ENCODE peak calls at places on chromosome 6, in five cellular contexts. D is neuronal stem cell, Z is mesenchymal stem cell, H is IMR-90, Y is H1. Q is an unnamed sample.

GRCh38 chr6:2235782-2236495 is 9.5 kb downstream of the GMDS start:
- DNase-seq in Y (no peak), Z (no peak), H (no peak), D (no peak), Q (no peak)

GRCh38 chr6:107704377-107705013 is 119.6 kb downstream of the SCML4 start:
- DNase-seq in Y (no peak), D (peak), Z (peak), H (peak), Q (peak)

GRCh38 chr6:2984738-2985381 is 13.5 kb upstream of the SERPINB6 start:
- DNase-seq in Z (no peak), D (no peak), H (no peak), Y (no peak), Q (no peak)

GRCh38 chr6:112338310-112338709 is 8.8 kb upstream of the RFPL4B start:
- DNase-seq in D (no peak), H (no peak), Y (no peak), Z (no peak), Q (peak)

GRCh38 chr6:87078983-87079616 is 15.8 kb downstream of the CGA start:
- DNase-seq in H (peak), Z (peak), D (peak), Y (peak), Q (peak)

GRCh38 chr6:33901822-33902816 is 98.3 kb upstream of the MLN start:
- DNase-seq in Z (no peak), D (no peak), Y (no peak), H (no peak), Q (no peak)

GRCh38 chr6:100353276-100354015 is 111.3 kb downstream of the SIM1 start:
- DNase-seq in Y (no peak), Z (peak), H (peak), D (no peak), Q (no peak)

GRCh38 chr6:22421187-22421586 is 124.4 kb upstream of the PRL start:
- DNase-seq in D (no peak), Z (no peak), Y (no peak), H (no peak), Q (peak)

GRCh38 chr6:558089-558488 is 98.8 kb downstream of the HUS1B start:
- DNase-seq in D (no peak), Y (no peak), Z (no peak), H (no peak), Q (no peak)

GRCh38 chr6:162119349-162119748 is 608.2 kb downstream of the PRKN start:
- DNase-seq in H (no peak), Y (no peak), D (no peak), Z (no peak), Q (no peak)

GRCh38 chr6:143336446-143337152 is 113.9 kb downstream of the ADAT2 start:
- DNase-seq in D (no peak), Z (peak), H (peak), Y (no peak), Q (peak)

GRCh38 chr6:90123796-90124195 is 172.8 kb downstream of the BACH2 start:
- DNase-seq in Y (no peak), D (no peak), H (peak), Z (peak), Q (no peak)

GRCh38 chr6:865846-866245 is 172.9 kb upstream of the EXOC2 start:
- DNase-seq in Z (no peak), D (no peak), Y (no peak), H (no peak), Q (no peak)

GRCh38 chr6:84867521-84867920 is 103.1 kb upstream of the TBX18 start:
- DNase-seq in D (no peak), H (no peak), Y (no peak), Z (no peak), Q (peak)

GRCh38 chr6:144725731-144726522 is 440.8 kb downstream of the UTRN start:
- DNase-seq in D (no peak), Z (no peak), Y (no peak), H (no peak), Q (no peak)

GRCh38 chr6:44203955-44204354 is 12.8 kb upstream of the MYMX start:
- DNase-seq in H (no peak), Y (no peak), Z (no peak), D (no peak), Q (peak)

GRCh38 chr6:44201638-44202303 is 15.0 kb upstream of the MYMX start:
- DNase-seq in Z (no peak), D (no peak), H (no peak), Y (no peak), Q (no peak)

GRCh38 chr6:44202332-44202971 is 14.3 kb upstream of the MYMX start:
- DNase-seq in H (no peak), D (no peak), Y (peak), Z (no peak), Q (peak)

GRCh38 chr6:44201200-44201599 is 15.5 kb upstream of the MYMX start:
- DNase-seq in Y (no peak), D (no peak), H (no peak), Z (no peak), Q (peak)

DNA sequence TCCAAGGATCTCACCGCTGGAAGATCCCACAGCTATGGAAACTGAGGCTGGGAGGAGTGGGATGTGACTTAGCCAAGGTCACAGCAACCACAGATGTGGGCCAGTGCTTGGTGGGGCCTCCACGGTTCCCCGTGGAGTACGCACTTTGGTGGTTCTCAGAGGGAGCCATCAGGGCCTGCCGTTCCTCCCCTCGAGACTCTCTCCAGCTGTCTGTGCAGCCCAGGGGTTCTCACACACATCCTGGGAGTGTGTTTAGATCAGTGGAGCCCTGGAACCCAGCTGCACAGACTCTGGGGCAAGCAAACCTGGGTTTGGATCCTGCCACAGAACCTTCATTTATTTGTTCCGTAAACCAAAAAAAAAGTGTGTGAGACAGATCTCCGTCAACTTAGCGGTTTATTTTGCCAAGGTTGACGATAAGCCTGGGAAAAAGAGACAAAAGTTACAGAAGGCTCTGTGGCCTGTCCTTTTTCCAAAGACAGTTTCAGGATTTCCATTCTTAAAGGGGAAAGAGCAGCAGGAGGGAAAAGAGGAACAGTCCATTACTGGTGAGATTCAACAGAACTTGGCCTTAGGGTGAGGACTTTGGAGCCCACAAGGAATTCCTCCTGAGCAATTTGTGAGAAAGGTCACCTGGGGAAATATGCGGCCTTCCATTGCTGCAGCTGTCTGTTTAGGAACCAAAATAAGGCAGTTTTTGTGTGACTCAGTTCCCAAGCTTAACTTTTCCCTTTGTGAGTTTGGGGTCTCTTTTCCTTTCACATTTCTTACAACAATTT is 13.6 kb upstream of the MYMX start:
- DNase-seq in H (no peak), Y (no peak), Z (no peak), D (no peak), Q (peak)
- H4K91ac ChIP-seq in H (no peak), Y (peak), Z (no peak), D (no peak), Q (peak)

DNA sequence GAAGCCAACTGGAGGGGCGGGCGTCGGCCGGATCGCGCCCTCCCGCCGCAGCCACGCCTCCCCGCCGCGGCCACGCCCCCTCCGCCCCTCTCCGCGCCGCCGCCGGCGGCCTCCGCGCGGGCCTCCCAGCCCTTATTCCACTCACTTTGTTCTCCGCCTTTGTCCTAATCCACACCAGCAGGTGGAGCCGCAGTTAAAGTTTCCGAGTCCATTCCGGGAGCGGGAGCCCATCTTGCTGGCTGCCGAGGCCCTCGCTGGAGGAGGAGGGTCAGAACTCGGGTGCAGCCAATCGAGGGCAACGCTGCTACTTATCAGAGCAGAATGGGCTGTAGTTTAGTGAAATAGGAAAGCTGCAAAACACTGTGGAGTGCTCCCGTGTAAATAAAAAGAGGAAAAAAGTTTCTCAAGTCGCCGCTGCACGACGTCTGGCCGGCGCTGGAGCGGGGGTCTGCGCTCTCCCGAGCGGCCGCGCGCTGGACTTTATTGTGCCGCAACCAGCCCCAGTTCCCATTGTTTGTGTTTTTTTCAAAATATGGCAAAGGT is at the start of gene ASF1A:
- DNase-seq in Y (peak), Z (peak), H (peak), D (peak), Q (peak)
- H3K14ac ChIP-seq in Y (no peak), Z (peak), H (peak), D (peak), Q (peak)

DNA sequence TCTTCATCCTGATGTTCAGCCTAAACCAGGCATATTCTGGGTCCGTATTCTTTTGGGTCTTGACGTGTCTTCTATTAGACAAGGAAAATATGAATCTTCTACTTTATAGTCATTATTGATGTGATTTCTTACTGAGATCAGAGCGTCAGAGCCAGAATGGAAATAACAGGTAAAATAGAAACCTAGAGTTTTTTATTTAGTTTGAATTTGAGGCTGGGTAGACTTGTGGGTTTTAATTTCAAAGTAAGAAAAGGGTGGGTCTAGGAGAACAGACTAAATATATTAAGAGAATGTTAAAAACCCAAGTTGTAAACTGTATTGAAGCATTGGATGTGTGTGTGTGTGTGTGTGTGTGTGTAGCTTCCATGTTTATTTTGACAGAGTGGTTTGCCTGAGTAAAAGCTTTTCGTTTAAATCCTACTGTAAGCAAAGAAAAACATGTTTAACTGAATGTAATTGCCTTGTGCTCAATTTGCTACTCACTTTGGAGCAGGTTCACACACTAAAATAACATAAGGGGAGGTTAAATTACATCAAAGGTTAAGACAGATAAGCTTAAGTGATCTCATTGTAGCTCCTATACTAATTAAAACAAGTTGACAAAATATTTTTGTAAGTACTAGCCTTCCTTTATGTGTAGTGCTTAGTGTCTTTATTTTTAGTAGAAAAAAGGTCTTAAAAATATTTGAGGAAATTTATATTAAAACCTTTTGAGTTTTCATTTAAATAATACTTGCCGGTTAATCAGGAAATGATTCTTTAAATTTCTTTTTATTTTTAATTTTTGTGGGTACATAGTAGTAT is 17.4 kb downstream of the HECA start:
- DNase-seq in H (peak), D (no peak), Y (no peak), Z (peak), Q (no peak)
- H3K4me3 ChIP-seq in H (no peak), D (no peak), Y (no peak), Z (no peak), Q (no peak)

GRCh38 chr6:113858605-113859348 is 1.6 kb downstream of the MARCKS start:
- DNase-seq in Z (peak), Y (peak), H (peak), D (peak), Q (peak)

GRCh38 chr6:113856011-113856551 is 1.1 kb upstream of the MARCKS start:
- DNase-seq in D (peak), Y (no peak), H (peak), Z (peak), Q (peak)

GRCh38 chr6:113858067-113858604 is 991 bp downstream of the MARCKS start:
- DNase-seq in H (peak), Z (peak), Y (peak), D (peak), Q (peak)

GRCh38 chr6:113856571-113857564 is at the start of gene MARCKS:
- DNase-seq in Z (peak), D (peak), Y (peak), H (peak), Q (peak)

DNA sequence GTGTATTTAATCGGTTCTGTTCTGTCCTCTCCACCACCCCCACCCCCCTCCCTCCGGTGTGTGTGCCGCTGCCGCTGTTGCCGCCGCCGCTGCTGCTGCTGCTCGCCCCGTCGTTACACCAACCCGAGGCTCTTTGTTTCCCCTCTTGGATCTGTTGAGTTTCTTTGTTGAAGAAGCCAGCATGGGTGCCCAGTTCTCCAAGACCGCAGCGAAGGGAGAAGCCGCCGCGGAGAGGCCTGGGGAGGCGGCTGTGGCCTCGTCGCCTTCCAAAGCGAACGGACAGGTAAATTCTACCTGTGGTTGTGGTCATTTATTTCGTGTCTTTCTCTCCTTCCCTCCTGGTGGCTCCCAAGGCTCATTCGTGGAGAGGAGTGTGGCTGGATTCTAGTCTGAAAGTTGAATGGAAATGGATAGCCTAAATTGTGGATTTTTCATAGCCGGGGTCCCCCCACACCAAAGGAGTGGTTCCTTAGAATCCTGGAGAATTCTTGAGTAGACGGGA is 471 bp downstream of the MARCKS start:
- DNase-seq in H (no peak), Z (no peak), Y (peak), D (peak), Q (peak)
- H4K91ac ChIP-seq in H (peak), Z (peak), Y (peak), D (peak), Q (peak)

GRCh38 chr6:35920793-35921732 is at the start of gene SRPK1:
- DNase-seq in D (peak), Y (peak), Z (peak), H (peak), Q (peak)
- H3K14ac ChIP-seq in D (peak), Y (no peak), Z (peak), H (peak), Q (peak)

GRCh38 chr6:157599191-157599590 is 218.2 kb downstream of the ZDHHC14 start:
- DNase-seq in H (no peak), D (no peak), Z (no peak), Y (no peak), Q (no peak)
- H3K4me3 ChIP-seq in H (no peak), D (no peak), Z (no peak), Y (no peak), Q (no peak)

DNA sequence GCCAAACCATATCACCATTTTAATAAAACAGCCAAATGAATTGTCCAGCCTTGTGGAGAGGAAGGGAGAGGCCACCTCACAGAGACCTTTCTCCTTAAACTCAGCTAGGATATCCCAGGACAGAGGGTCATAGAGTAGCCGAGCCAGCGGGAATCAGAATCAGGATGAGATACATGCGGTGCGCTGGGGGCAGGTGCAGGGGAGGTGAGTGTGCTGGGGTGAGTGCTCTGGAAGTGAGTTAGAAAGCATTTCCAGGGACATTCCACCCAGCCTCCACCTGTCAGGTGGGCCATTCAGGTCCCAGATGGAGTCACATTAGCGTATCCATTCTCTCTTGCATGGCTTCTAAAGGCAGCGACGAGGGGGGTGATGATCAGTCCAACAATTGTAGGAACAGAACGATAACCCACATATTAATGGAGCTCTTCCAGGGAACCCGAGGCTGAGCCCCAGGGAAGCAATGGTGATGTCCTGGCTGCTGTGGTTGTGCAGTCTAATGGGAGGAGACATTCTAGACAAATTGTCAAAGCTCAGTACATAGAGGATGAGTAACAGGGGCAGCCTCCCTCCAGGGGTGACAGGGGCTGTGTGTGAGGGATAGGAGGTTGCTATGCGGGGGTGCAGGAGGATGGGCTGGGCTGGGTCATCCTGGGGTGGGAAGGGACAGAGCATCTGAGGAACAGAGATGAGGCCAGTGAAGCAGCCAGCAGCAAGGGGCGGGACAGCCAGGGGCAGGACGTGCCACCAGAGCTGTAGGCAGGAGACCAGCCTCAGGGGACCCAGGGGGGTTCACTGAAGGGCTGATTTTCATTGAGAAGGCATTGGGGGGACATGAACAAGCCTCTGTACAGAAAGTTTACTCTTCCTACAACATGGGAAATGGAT is 88.7 kb upstream of the FRMD1 start:
- DNase-seq in Z (no peak), H (no peak), Y (peak), D (no peak), Q (no peak)
- H4K91ac ChIP-seq in Z (no peak), H (no peak), Y (peak), D (no peak), Q (no peak)

GRCh38 chr6:82651845-82652333 is 288.3 kb downstream of the TPBG start:
- DNase-seq in H (no peak), Z (no peak), Y (no peak), D (no peak), Q (no peak)
- H3K14ac ChIP-seq in H (no peak), Z (no peak), Y (no peak), D (no peak), Q (no peak)

DNA sequence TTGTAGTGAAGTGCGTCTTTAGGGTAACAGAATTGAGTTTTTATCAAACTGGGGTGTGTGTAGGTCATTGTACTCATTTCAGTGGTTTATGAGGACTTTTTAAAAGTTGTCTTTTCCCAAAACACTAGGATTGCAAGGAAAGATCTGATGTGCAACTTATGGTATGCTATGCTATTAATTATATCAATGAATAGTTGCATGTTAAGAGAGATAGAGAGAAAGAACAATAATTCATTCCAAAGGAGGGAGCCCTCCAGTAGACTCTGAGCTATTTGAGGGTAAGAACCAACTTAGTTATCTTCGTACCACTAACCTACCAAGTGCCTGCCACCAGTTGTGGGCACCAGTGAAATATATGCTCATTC is 117.1 kb downstream of the RNF144B start:
- DNase-seq in D (no peak), Z (no peak), Y (no peak), H (no peak), Q (no peak)
- H3K4me3 ChIP-seq in D (no peak), Z (peak), Y (no peak), H (no peak), Q (no peak)

GRCh38 chr6:92706976-92707375 is 712.4 kb downstream of the EPHA7 start:
- DNase-seq in Z (peak), D (no peak), Y (no peak), H (no peak), Q (no peak)
- H4K91ac ChIP-seq in Z (no peak), D (no peak), Y (no peak), H (no peak), Q (no peak)

Q was measured in trophoblast cell.